ENCODE peak calls at places on chromosomes 16 and 17, in six cellular contexts. One of them, this sample, is unnamed.

GRCh38 chr17:21025446-21025845 is 17.4 kb downstream of the USP22 start:
- DNase-seq in K562: no peak
- DNase-seq in GM12892: no peak
- DNase-seq in H1: no peak
- DNase-seq in HepG2: no peak
- DNase-seq in GM12878: no peak
- DNase-seq in this sample: no peak

GRCh38 chr17:74249966-74250365 is 24.1 kb upstream of the DNAI2 start:
- DNase-seq in HepG2: no peak
- DNase-seq in K562: no peak
- DNase-seq in GM12878: no peak
- DNase-seq in H1: no peak
- DNase-seq in GM12892: no peak
- DNase-seq in this sample: no peak

GRCh38 chr17:64061157-64061898 is 40.9 kb upstream of the ICAM2 start:
- DNase-seq in K562: no peak
- DNase-seq in GM12878: peak; percentile 68
- DNase-seq in HepG2: no peak
- DNase-seq in H1: no peak
- DNase-seq in GM12892: no peak
- DNase-seq in this sample: no peak

GRCh38 chr17:385195-385835 is 32.7 kb upstream of the RPH3AL start:
- DNase-seq in K562: peak; percentile 64
- DNase-seq in H1: no peak
- DNase-seq in GM12878: no peak
- DNase-seq in GM12892: no peak
- DNase-seq in HepG2: no peak
- DNase-seq in this sample: peak; percentile 45

GRCh38 chr16:68097088-68097487 is 11.9 kb downstream of the NFATC3 start:
- DNase-seq in K562: no peak
- DNase-seq in HepG2: peak; percentile 64
- DNase-seq in H1: no peak
- DNase-seq in GM12892: no peak
- DNase-seq in GM12878: no peak
- DNase-seq in this sample: no peak

GRCh38 chr16:79482011-79482410 is 118.5 kb downstream of the MAF start:
- DNase-seq in HepG2: no peak
- DNase-seq in GM12892: no peak
- DNase-seq in H1: no peak
- DNase-seq in GM12878: no peak
- DNase-seq in K562: no peak
- DNase-seq in this sample: no peak

GRCh38 chr16:2779978-2780898 is 3.2 kb upstream of the ELOB start:
- DNase-seq in K562: no peak
- DNase-seq in H1: no peak
- DNase-seq in GM12878: no peak
- DNase-seq in GM12892: no peak
- DNase-seq in HepG2: no peak
- DNase-seq in this sample: no peak

GRCh38 chr17:39527220-39527813 is 66.0 kb downstream of the CDK12 start:
- DNase-seq in GM12878: no peak
- DNase-seq in H1: no peak
- DNase-seq in HepG2: peak; percentile 33
- DNase-seq in GM12892: no peak
- DNase-seq in K562: peak; percentile 38
- DNase-seq in this sample: no peak

GRCh38 chr17:78000351-78000750 is 41.8 kb downstream of the TNRC6C start:
- DNase-seq in H1: no peak
- DNase-seq in GM12878: no peak
- DNase-seq in GM12892: no peak
- DNase-seq in HepG2: no peak
- DNase-seq in K562: no peak
- DNase-seq in this sample: no peak

GRCh38 chr17:78122991-78123249 is 5.6 kb downstream of the TMC6 start:
- DNase-seq in HepG2: no peak
- DNase-seq in GM12878: no peak
- DNase-seq in H1: no peak
- DNase-seq in GM12892: no peak
- DNase-seq in K562: no peak
- DNase-seq in this sample: no peak

GRCh38 chr16:88004391-88004790 is 53.2 kb downstream of the BANP start:
- DNase-seq in H1: no peak
- DNase-seq in HepG2: no peak
- DNase-seq in K562: no peak
- DNase-seq in GM12892: no peak
- DNase-seq in GM12878: no peak
- DNase-seq in this sample: no peak

GRCh38 chr17:74380086-74380958 is 13.0 kb downstream of the GPR142 start:
- DNase-seq in GM12892: no peak
- DNase-seq in H1: no peak
- DNase-seq in GM12878: no peak
- DNase-seq in HepG2: no peak
- DNase-seq in K562: no peak
- DNase-seq in this sample: no peak

GRCh38 chr16:56584276-56584675 is 5.1 kb upstream of the MT3 start:
- DNase-seq in GM12892: no peak
- DNase-seq in K562: no peak
- DNase-seq in HepG2: no peak
- DNase-seq in H1: no peak
- DNase-seq in GM12878: no peak
- DNase-seq in this sample: no peak

GRCh38 chr17:59491353-59492090 is 73.9 kb upstream of the DHX40 start:
- DNase-seq in HepG2: no peak
- DNase-seq in K562: no peak
- DNase-seq in GM12892: no peak
- DNase-seq in H1: no peak
- DNase-seq in GM12878: no peak
- DNase-seq in this sample: no peak

GRCh38 chr16:31427441-31428276 is 501 bp downstream of the COX6A2 start:
- DNase-seq in HepG2: no peak
- DNase-seq in GM12878: no peak
- DNase-seq in H1: no peak
- DNase-seq in GM12892: no peak
- DNase-seq in K562: peak; percentile 89
- DNase-seq in this sample: no peak

GRCh38 chr17:21288581-21289017 is 4.1 kb downstream of the MAP2K3 start:
- DNase-seq in HepG2: no peak
- DNase-seq in H1: no peak
- DNase-seq in GM12878: peak; percentile 32
- DNase-seq in GM12892: no peak
- DNase-seq in K562: no peak
- DNase-seq in this sample: no peak

GRCh38 chr16:81647527-81647926 is 131.6 kb upstream of the PLCG2 start:
- DNase-seq in GM12892: no peak
- DNase-seq in H1: no peak
- DNase-seq in K562: peak; percentile 59
- DNase-seq in HepG2: no peak
- DNase-seq in GM12878: no peak
- DNase-seq in this sample: no peak

GRCh38 chr17:7627250-7628121 is at the start of gene SAT2:
- DNase-seq in GM12892: peak; percentile 100
- DNase-seq in K562: peak; percentile 98
- DNase-seq in GM12878: peak; percentile 67
- DNase-seq in H1: peak; percentile 87
- DNase-seq in HepG2: peak; percentile 95
- DNase-seq in this sample: peak; percentile 97

GRCh38 chr17:38749222-38750043 is 1.3 kb upstream of the PCGF2 start:
- DNase-seq in H1: no peak
- DNase-seq in GM12892: no peak
- DNase-seq in HepG2: peak; percentile 89
- DNase-seq in GM12878: no peak
- DNase-seq in K562: peak; percentile 59
- DNase-seq in this sample: no peak

GRCh38 chr16:10805362-10805761 is 13.2 kb downstream of the TVP23A start:
- DNase-seq in K562: no peak
- DNase-seq in HepG2: no peak
- DNase-seq in H1: no peak
- DNase-seq in GM12892: no peak
- DNase-seq in GM12878: no peak
- DNase-seq in this sample: no peak

GRCh38 chr17:35245196-35245486 is 2.3 kb downstream of the SLFN5 start:
- DNase-seq in H1: no peak
- DNase-seq in HepG2: no peak
- DNase-seq in K562: no peak
- DNase-seq in GM12878: no peak
- DNase-seq in GM12892: no peak
- DNase-seq in this sample: no peak

GRCh38 chr16:64977211-64977920 is 144.5 kb downstream of the CDH11 start:
- DNase-seq in GM12878: no peak
- DNase-seq in H1: no peak
- DNase-seq in HepG2: no peak
- DNase-seq in K562: no peak
- DNase-seq in GM12892: no peak
- DNase-seq in this sample: no peak

GRCh38 chr17:50272711-50273653 is 1.3 kb upstream of the TMEM92 start:
- DNase-seq in H1: no peak
- DNase-seq in GM12892: peak; percentile 68
- DNase-seq in GM12878: no peak
- DNase-seq in HepG2: no peak
- DNase-seq in K562: peak; percentile 81
- DNase-seq in this sample: peak; percentile 80

GRCh38 chr17:74042744-74043486 is 160.6 kb upstream of the RPL38 start:
- DNase-seq in HepG2: peak; percentile 23
- DNase-seq in H1: no peak
- DNase-seq in K562: no peak
- DNase-seq in GM12878: no peak
- DNase-seq in GM12892: no peak
- DNase-seq in this sample: no peak

GRCh38 chr16:15434425-15435215 is at the start of gene BMERB1:
- DNase-seq in GM12892: no peak
- DNase-seq in HepG2: no peak
- DNase-seq in GM12878: no peak
- DNase-seq in H1: no peak
- DNase-seq in K562: no peak
- DNase-seq in this sample: peak; percentile 19

GRCh38 chr16:31112711-31113419 is 4.6 kb upstream of the KAT8 start:
- DNase-seq in K562: no peak
- DNase-seq in GM12892: no peak
- DNase-seq in HepG2: no peak
- DNase-seq in H1: no peak
- DNase-seq in GM12878: no peak
- DNase-seq in this sample: no peak

GRCh38 chr17:76566613-76566943 is 19.1 kb downstream of the ST6GALNAC2 start:
- DNase-seq in GM12892: no peak
- DNase-seq in GM12878: no peak
- DNase-seq in H1: no peak
- DNase-seq in HepG2: no peak
- DNase-seq in K562: no peak
- DNase-seq in this sample: no peak
- TF ChIP-seq POLR2A in GM12892: no peak
- TF ChIP-seq POLR2A in GM12878: peak; percentile 50
- TF ChIP-seq POLR2A in H1: no peak
- TF ChIP-seq POLR2A in HepG2: no peak
- TF ChIP-seq POLR2A in K562: peak; percentile 53
- TF ChIP-seq POLR2A in this sample: no peak

GRCh38 chr17:61384384-61385090 is 15.1 kb upstream of the TBX2 start:
- DNase-seq in HepG2: no peak
- DNase-seq in GM12878: no peak
- DNase-seq in H1: no peak
- DNase-seq in GM12892: no peak
- DNase-seq in K562: no peak
- DNase-seq in this sample: no peak

GRCh38 chr17:61382796-61383688 is 16.6 kb upstream of the TBX2 start:
- DNase-seq in H1: no peak
- DNase-seq in GM12892: no peak
- DNase-seq in HepG2: no peak
- DNase-seq in K562: no peak
- DNase-seq in GM12878: no peak
- DNase-seq in this sample: no peak

GRCh38 chr17:61385869-61386245 is 13.8 kb upstream of the TBX2 start:
- DNase-seq in GM12878: no peak
- DNase-seq in HepG2: no peak
- DNase-seq in GM12892: no peak
- DNase-seq in H1: no peak
- DNase-seq in K562: no peak
- DNase-seq in this sample: no peak

GRCh38 chr17:61385091-61385868 is 14.4 kb upstream of the TBX2 start:
- DNase-seq in HepG2: no peak
- DNase-seq in GM12878: no peak
- DNase-seq in K562: no peak
- DNase-seq in H1: no peak
- DNase-seq in GM12892: no peak
- DNase-seq in this sample: no peak

DNA sequence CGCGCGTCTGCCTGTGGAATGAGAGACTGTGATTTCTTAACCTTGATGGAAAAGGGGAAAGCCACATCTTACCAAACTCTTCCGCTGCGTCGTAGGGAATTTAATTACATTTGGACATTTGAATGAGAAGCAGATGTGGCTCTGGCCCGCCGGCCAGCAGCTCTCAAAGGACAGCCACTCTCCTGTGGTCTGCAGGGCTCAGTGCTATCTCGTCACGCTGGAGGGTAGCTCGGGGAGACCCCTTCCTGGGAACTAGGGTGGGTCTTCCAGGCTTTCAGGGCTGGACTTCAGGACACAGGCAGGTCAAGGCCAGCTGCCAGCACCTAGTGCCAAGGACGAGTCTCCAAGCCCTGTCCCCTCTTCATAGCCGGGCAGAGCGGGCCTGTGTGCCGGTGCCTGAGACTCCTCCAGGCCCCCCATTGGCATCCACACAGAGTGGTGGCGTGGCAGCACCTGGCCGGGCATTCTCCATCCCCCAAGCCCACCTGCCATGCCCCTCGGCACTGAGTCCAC is 15.9 kb upstream of the TBX2 start:
- DNase-seq in K562: no peak
- DNase-seq in H1: no peak
- DNase-seq in HepG2: no peak
- DNase-seq in GM12892: no peak
- DNase-seq in GM12878: no peak
- DNase-seq in this sample: no peak
- TF ChIP-seq TAF1 in K562: no peak
- TF ChIP-seq TAF1 in H1: no peak
- TF ChIP-seq TAF1 in HepG2: no peak
- TF ChIP-seq TAF1 in GM12892: no peak
- TF ChIP-seq TAF1 in GM12878: no peak
- TF ChIP-seq TAF1 in this sample: no peak

GRCh38 chr16:57863434-57864160 is 61.3 kb upstream of the KIFC3 start:
- DNase-seq in HepG2: peak; percentile 68
- DNase-seq in GM12892: no peak
- DNase-seq in K562: no peak
- DNase-seq in GM12878: no peak
- DNase-seq in H1: peak; percentile 49
- DNase-seq in this sample: no peak
- TF ChIP-seq POLR2AphosphoS5 in HepG2: no peak
- TF ChIP-seq POLR2AphosphoS5 in GM12892: no peak
- TF ChIP-seq POLR2AphosphoS5 in K562: no peak
- TF ChIP-seq POLR2AphosphoS5 in GM12878: no peak
- TF ChIP-seq POLR2AphosphoS5 in H1: no peak
- TF ChIP-seq POLR2AphosphoS5 in this sample: no peak

DNA sequence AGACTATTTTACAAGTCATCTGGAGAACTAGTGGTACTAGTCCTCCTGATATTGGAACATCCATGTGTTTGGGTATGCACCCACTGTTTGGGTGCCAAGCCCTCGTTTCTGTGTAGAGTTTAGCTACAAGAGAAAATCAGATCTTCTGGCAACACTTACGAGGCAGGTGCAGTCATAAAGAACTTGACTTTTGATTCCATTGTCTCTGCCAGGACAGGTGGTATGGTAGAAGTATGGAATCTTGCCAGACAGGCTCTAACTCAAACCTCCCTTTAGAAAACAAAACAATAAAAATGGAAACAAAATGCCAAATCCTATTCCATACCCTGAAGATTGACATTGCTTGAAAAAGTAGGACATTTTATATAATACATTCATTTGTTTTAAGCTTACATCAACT is 16.0 kb downstream of the RNF43 start:
- DNase-seq in GM12892: no peak
- DNase-seq in H1: no peak
- DNase-seq in HepG2: no peak
- DNase-seq in GM12878: no peak
- DNase-seq in K562: no peak
- DNase-seq in this sample: no peak
- TF ChIP-seq POLR2A in GM12892: no peak
- TF ChIP-seq POLR2A in H1: no peak
- TF ChIP-seq POLR2A in HepG2: no peak
- TF ChIP-seq POLR2A in GM12878: no peak
- TF ChIP-seq POLR2A in K562: no peak
- TF ChIP-seq POLR2A in this sample: no peak

This sample was measured in GM12891.